ENCODE peak calls at places on chromosomes 5 and 9, in five cellular contexts. V, N, G, S and O are unnamed samples.
A peak's percentile ranks its signal among the peaks of the same experiment; 100 is the strongest.

GRCh38 chr9:78325343-78325742 is 28.4 kb downstream of the PSAT1 start:
- DNase-seq in V (no peak), N (peak; percentile 11), G (peak; percentile 27), S (peak; percentile 92), O (peak; percentile 81)

GRCh38 chr5:1111727-1112289 is at the start of gene SLC12A7:
- DNase-seq in V (no peak), N (peak; percentile 74), G (peak; percentile 80), S (peak; percentile 57), O (no peak)

GRCh38 chr5:150309101-150309897 is 6.6 kb upstream of the ARSI start:
- DNase-seq in V (no peak), N (no peak), G (no peak), S (no peak), O (no peak)

GRCh38 chr9:127706836-127707241 is at the start of gene CFAP157:
- DNase-seq in V (peak; percentile 27), N (no peak), G (no peak), S (no peak), O (no peak)

GRCh38 chr9:83669067-83669466 is 38.7 kb downstream of the UBQLN1 start:
- DNase-seq in V (no peak), N (no peak), G (no peak), S (no peak), O (no peak)

GRCh38 chr5:156942064-156942463 is 21.0 kb downstream of the TIMD4 start:
- DNase-seq in V (no peak), N (no peak), G (no peak), S (no peak), O (no peak)

GRCh38 chr9:34589656-34590375 is at the start of gene CNTFR:
- DNase-seq in V (no peak), N (peak; percentile 48), G (peak; percentile 37), S (no peak), O (peak; percentile 88)

GRCh38 chr9:79489241-79490000 is 82.3 kb upstream of the TLE4 start:
- DNase-seq in V (peak; percentile 1), N (peak; percentile 67), G (peak; percentile 21), S (peak; percentile 2), O (no peak)

GRCh38 chr9:76677481-76678055 is 86.7 kb upstream of the PCA3 start:
- DNase-seq in V (no peak), N (no peak), G (no peak), S (peak; percentile 30), O (no peak)

GRCh38 chr5:142888469-142889085 is 118.4 kb downstream of the ARHGAP26 start:
- DNase-seq in V (peak; percentile 48), N (no peak), G (no peak), S (peak; percentile 35), O (no peak)

GRCh38 chr5:102223542-102224444 is 72.3 kb downstream of the SLCO4C1 start:
- DNase-seq in V (peak; percentile 46), N (no peak), G (no peak), S (no peak), O (no peak)

GRCh38 chr9:4666042-4666699 is at the start of gene SPATA6L:
- DNase-seq in V (peak; percentile 76), N (peak; percentile 75), G (peak; percentile 82), S (peak; percentile 67), O (peak; percentile 56)

GRCh38 chr5:154829181-154829588 is 21.2 kb downstream of the FAXDC2 start:
- DNase-seq in V (no peak), N (no peak), G (no peak), S (no peak), O (no peak)

GRCh38 chr9:36833954-36834353 is 200.1 kb downstream of the PAX5 start:
- DNase-seq in V (no peak), N (no peak), G (no peak), S (no peak), O (no peak)

GRCh38 chr5:173001229-173001841 is 17.8 kb downstream of the ATP6V0E1 start:
- DNase-seq in V (no peak), N (no peak), G (no peak), S (no peak), O (no peak)

GRCh38 chr9:122695696-122696095 is 20.8 kb downstream of the OR1L3 start:
- DNase-seq in V (peak; percentile 6), N (no peak), G (no peak), S (no peak), O (no peak)

GRCh38 chr5:145991044-145991575 is 54.7 kb downstream of the SH3RF2 start:
- DNase-seq in V (no peak), N (no peak), G (no peak), S (no peak), O (no peak)

GRCh38 chr5:163580516-163580915 is 75.1 kb downstream of the MAT2B start:
- DNase-seq in V (no peak), N (no peak), G (no peak), S (no peak), O (no peak)

GRCh38 chr5:17374973-17375844 is 122.8 kb upstream of the TAF11L2 start:
- DNase-seq in V (no peak), N (no peak), G (no peak), S (no peak), O (no peak)

GRCh38 chr5:100901851-100902341 is 1.2 kb downstream of the ST8SIA4 start:
- DNase-seq in V (peak; percentile 93), N (no peak), G (peak; percentile 49), S (peak; percentile 56), O (no peak)

GRCh38 chr5:173204185-173204979 is 30.6 kb downstream of the NKX2-5 start:
- DNase-seq in V (peak; percentile 46), N (no peak), G (no peak), S (peak; percentile 52), O (no peak)

GRCh38 chr5:120599576-120599975 is 135.5 kb downstream of the PRR16 start:
- DNase-seq in V (peak; percentile 8), N (no peak), G (no peak), S (peak; percentile 2), O (no peak)

GRCh38 chr5:128498844-128499455 is 39.1 kb downstream of the FBN2 start:
- DNase-seq in V (peak; percentile 53), N (peak; percentile 45), G (no peak), S (peak; percentile 15), O (no peak)

GRCh38 chr9:107471562-107471961 is 18.0 kb downstream of the KLF4 start:
- DNase-seq in V (no peak), N (no peak), G (no peak), S (no peak), O (no peak)

GRCh38 chr5:133341915-133342710 is 270.2 kb downstream of the FSTL4 start:
- DNase-seq in V (no peak), N (no peak), G (no peak), S (no peak), O (no peak)

GRCh38 chr5:174571662-174572397 is 152.6 kb upstream of the MSX2 start:
- DNase-seq in V (no peak), N (peak; percentile 63), G (peak; percentile 37), S (peak; percentile 83), O (peak; percentile 84)

GRCh38 chr9:70577671-70578070 is 163.2 kb upstream of the KLF9 start:
- DNase-seq in V (no peak), N (no peak), G (no peak), S (no peak), O (no peak)

GRCh38 chr9:70579686-70580085 is 165.2 kb upstream of the KLF9 start:
- DNase-seq in V (no peak), N (no peak), G (no peak), S (no peak), O (no peak)

GRCh38 chr9:70580593-70581195 is 166.2 kb upstream of the KLF9 start:
- DNase-seq in V (peak; percentile 2), N (no peak), G (no peak), S (no peak), O (no peak)

GRCh38 chr9:70576121-70576520 is 161.7 kb upstream of the KLF9 start:
- DNase-seq in V (no peak), N (no peak), G (no peak), S (no peak), O (no peak)

DNA sequence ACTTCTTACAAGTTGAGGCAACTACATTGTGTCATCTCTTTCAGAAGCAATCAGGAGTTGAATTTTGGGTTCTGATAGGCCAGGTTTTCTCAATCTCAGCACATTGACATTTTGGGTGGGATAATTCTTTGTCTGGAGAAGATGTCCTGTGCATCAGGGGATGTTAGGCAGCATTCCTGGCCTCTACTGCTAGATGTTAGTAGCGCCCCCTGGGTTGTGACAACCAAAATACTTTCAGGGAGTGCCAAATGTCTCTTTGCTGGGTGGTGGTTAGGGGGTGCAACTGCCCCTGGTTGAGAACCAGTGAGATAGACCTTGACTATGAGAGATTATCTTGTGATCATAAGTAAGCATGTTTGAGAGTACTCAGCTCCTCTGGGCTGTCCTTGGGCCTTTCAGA is 164.3 kb upstream of the KLF9 start:
- DNase-seq in V (no peak), N (no peak), G (no peak), S (no peak), O (no peak)
- TF ChIP-seq CTCF in V (no peak), N (no peak), G (no peak), S (no peak), O (no peak)

GRCh38 chr5:149283611-149284480 is 12.2 kb downstream of the AFAP1L1 start:
- DNase-seq in V (no peak), N (peak; percentile 23), G (no peak), S (no peak), O (no peak)
- H3K4me3 ChIP-seq in V (no peak overlapping the region), N (no peak overlapping the region), G (no peak overlapping the region), S (no peak overlapping the region), O (no peak overlapping the region)

GRCh38 chr9:137446851-137447471 is 5.8 kb upstream of the ENTPD8 start:
- DNase-seq in V (no peak), N (no peak), G (peak; percentile 27), S (no peak), O (no peak)

GRCh38 chr9:137449081-137449844 is 8.1 kb upstream of the ENTPD8 start:
- DNase-seq in V (no peak), N (no peak), G (peak; percentile 17), S (no peak), O (no peak)

GRCh38 chr9:137449931-137450537 is 8.9 kb upstream of the ENTPD8 start:
- DNase-seq in V (peak; percentile 70), N (no peak), G (peak; percentile 21), S (no peak), O (no peak)

GRCh38 chr9:137447722-137448568 is 6.8 kb upstream of the ENTPD8 start:
- DNase-seq in V (no peak), N (no peak), G (peak; percentile 21), S (no peak), O (no peak)

GRCh38 chr9:137448569-137448962 is 7.4 kb upstream of the ENTPD8 start:
- DNase-seq in V (no peak), N (no peak), G (peak; percentile 14), S (no peak), O (no peak)
- TF ChIP-seq POLR2A in V (no peak), N (no peak), G (no peak), S (no peak), O (no peak)

DNA sequence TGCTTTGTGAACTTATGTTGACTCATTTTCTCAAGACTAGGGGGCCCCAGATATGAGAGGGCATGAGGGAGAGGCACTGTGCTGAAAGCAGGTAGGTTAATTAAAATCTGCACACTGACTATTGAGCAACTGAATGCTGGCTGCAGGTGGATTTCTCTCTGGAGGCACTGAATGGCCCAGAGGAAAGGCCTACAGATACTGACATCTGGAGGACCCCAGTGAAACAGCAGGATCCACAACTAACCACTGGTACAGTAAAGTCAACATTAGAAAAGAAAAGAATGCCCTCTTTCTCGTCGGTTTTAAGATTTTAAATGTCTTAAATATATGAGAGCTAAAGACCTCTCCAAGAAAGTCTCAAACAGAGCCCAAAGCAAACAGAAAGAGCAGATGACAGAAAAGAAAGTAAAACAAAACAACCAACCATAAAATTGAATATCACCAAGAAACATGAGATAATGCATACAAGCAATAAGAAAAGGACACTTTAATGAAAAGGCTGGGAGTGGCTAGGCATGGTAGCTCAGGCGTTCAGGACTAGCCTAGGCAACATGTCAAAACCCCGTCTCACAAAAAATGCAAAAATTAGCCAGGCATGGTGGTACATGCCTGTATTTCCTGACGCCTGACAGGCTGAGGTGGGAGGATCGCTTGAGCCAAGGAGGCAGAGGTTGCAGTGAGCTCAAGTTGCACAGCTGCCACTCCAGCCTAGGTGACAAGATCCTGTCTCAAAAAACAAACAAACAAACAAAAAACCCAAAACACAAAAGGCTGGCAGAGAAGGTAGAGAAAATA is 43.3 kb downstream of the PUM3 start:
- DNase-seq in V (peak; percentile 22), N (no peak), G (no peak), S (no peak), O (no peak)
- TF ChIP-seq CTCF in V (no peak), N (no peak), G (peak; percentile 56), S (peak; percentile 43), O (no peak)